ENCODE peak calls at places on chromosomes 12 and 14, in five cellular contexts. One of them, this sample, is unnamed.
A peak's percentile ranks its signal among the peaks of the same experiment; 100 is the strongest.

GRCh38 chr14:39102265-39102968 is 618 bp downstream of the SEC23A start:
- DNase-seq in GM12878: no peak
- DNase-seq in SK-N-SH: no peak
- DNase-seq in HepG2: peak; percentile 98
- DNase-seq in K562: no peak
- DNase-seq in this sample: peak; percentile 26

GRCh38 chr14:54529811-54530210 is 20.1 kb downstream of the CGRRF1 start:
- DNase-seq in GM12878: no peak
- DNase-seq in SK-N-SH: no peak
- DNase-seq in HepG2: no peak
- DNase-seq in K562: no peak
- DNase-seq in this sample: no peak

GRCh38 chr12:27332407-27333310 is at the start of gene BMAL2:
- DNase-seq in GM12878: no peak
- DNase-seq in SK-N-SH: peak; percentile 87
- DNase-seq in HepG2: peak; percentile 20
- DNase-seq in K562: peak; percentile 52
- DNase-seq in this sample: peak; percentile 84

GRCh38 chr14:28772613-28773012 is 6.0 kb downstream of the FOXG1 start:
- DNase-seq in GM12878: no peak
- DNase-seq in SK-N-SH: no peak
- DNase-seq in HepG2: no peak
- DNase-seq in K562: no peak
- DNase-seq in this sample: no peak

GRCh38 chr12:89789862-89790261 is 81.2 kb upstream of the ATP2B1 start:
- DNase-seq in GM12878: peak; percentile 43
- DNase-seq in SK-N-SH: no peak
- DNase-seq in HepG2: no peak
- DNase-seq in K562: no peak
- DNase-seq in this sample: no peak

GRCh38 chr14:56487090-56487667 is 92.4 kb upstream of the TMEM260 start:
- DNase-seq in GM12878: no peak
- DNase-seq in SK-N-SH: no peak
- DNase-seq in HepG2: no peak
- DNase-seq in K562: no peak
- DNase-seq in this sample: peak; percentile 10

GRCh38 chr14:79056879-79057278 is 886.7 kb downstream of the NRXN3 start:
- DNase-seq in GM12878: no peak
- DNase-seq in SK-N-SH: no peak
- DNase-seq in HepG2: no peak
- DNase-seq in K562: no peak
- DNase-seq in this sample: no peak

GRCh38 chr12:1374296-1374695 is 220.1 kb downstream of the FBXL14 start:
- DNase-seq in GM12878: no peak
- DNase-seq in SK-N-SH: no peak
- DNase-seq in HepG2: no peak
- DNase-seq in K562: no peak
- DNase-seq in this sample: no peak

GRCh38 chr12:2624543-2625266 is 170.1 kb upstream of the FKBP4 start:
- DNase-seq in GM12878: no peak
- DNase-seq in SK-N-SH: peak; percentile 45
- DNase-seq in HepG2: no peak
- DNase-seq in K562: peak; percentile 51
- DNase-seq in this sample: peak; percentile 60

GRCh38 chr12:34387711-34388635 is 365.7 kb downstream of the ALG10 start:
- DNase-seq in GM12878: no peak
- DNase-seq in SK-N-SH: no peak
- DNase-seq in HepG2: no peak
- DNase-seq in K562: no peak
- DNase-seq in this sample: no peak

GRCh38 chr12:34388636-34389377 is 366.5 kb downstream of the ALG10 start:
- DNase-seq in GM12878: no peak
- DNase-seq in SK-N-SH: no peak
- DNase-seq in HepG2: no peak
- DNase-seq in K562: no peak
- DNase-seq in this sample: no peak

GRCh38 chr12:34390171-34390841 is 368.0 kb downstream of the ALG10 start:
- DNase-seq in GM12878: no peak
- DNase-seq in SK-N-SH: no peak
- DNase-seq in HepG2: no peak
- DNase-seq in K562: no peak
- DNase-seq in this sample: no peak

GRCh38 chr12:34390846-34391700 is 368.8 kb downstream of the ALG10 start:
- DNase-seq in GM12878: no peak
- DNase-seq in SK-N-SH: no peak
- DNase-seq in HepG2: no peak
- DNase-seq in K562: no peak
- DNase-seq in this sample: no peak

GRCh38 chr12:34389378-34390170 is 367.3 kb downstream of the ALG10 start:
- DNase-seq in GM12878: no peak
- DNase-seq in SK-N-SH: no peak
- DNase-seq in HepG2: no peak
- DNase-seq in K562: peak; percentile 57
- DNase-seq in this sample: no peak
- TF ChIP-seq FOXM1 in GM12878: no peak
- TF ChIP-seq FOXM1 in SK-N-SH: no peak
- TF ChIP-seq FOXM1 in HepG2: no peak
- TF ChIP-seq FOXM1 in K562: no peak
- TF ChIP-seq FOXM1 in this sample: no peak

GRCh38 chr12:103331643-103332042 is 164.1 kb downstream of the C12orf42 start:
- DNase-seq in GM12878: no peak
- DNase-seq in SK-N-SH: no peak
- DNase-seq in HepG2: no peak
- DNase-seq in K562: no peak
- DNase-seq in this sample: no peak

GRCh38 chr12:103330672-103331071 is 165.1 kb downstream of the C12orf42 start:
- DNase-seq in GM12878: no peak
- DNase-seq in SK-N-SH: no peak
- DNase-seq in HepG2: no peak
- DNase-seq in K562: no peak
- DNase-seq in this sample: no peak

GRCh38 chr12:103327676-103328075 is 168.1 kb downstream of the C12orf42 start:
- DNase-seq in GM12878: no peak
- DNase-seq in SK-N-SH: no peak
- DNase-seq in HepG2: no peak
- DNase-seq in K562: no peak
- DNase-seq in this sample: no peak

DNA sequence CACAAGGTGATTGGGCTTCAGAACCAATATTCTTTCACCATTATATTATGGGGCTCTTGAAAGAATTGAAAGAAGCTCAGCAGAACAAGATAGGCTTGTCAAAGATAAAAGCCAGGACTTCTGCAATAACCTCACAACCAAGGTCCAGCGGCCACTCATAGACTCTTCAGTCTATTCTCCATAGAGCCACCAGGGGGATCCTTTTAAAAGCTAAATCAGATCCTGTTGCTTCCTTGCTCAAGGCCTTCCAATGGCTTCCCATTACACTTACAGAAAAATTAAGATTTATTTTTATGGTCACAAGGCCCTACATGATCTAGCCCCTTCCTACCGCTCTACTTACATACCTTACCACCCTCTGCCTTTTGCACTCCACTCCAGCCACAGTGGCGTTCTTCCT is 169.6 kb downstream of the C12orf42 start:
- DNase-seq in GM12878: no peak
- DNase-seq in SK-N-SH: peak; percentile 27
- DNase-seq in HepG2: peak; percentile 20
- DNase-seq in K562: no peak
- DNase-seq in this sample: peak; percentile 22
- TF ChIP-seq FOXM1 in GM12878: no peak
- TF ChIP-seq FOXM1 in SK-N-SH: no peak
- TF ChIP-seq FOXM1 in HepG2: no peak
- TF ChIP-seq FOXM1 in K562: no peak
- TF ChIP-seq FOXM1 in this sample: no peak

GRCh38 chr12:12538535-12538934 is 24.1 kb downstream of the DUSP16 start:
- DNase-seq in GM12878: no peak
- DNase-seq in SK-N-SH: no peak
- DNase-seq in HepG2: no peak
- DNase-seq in K562: no peak
- DNase-seq in this sample: no peak

GRCh38 chr12:12534134-12534866 is 28.4 kb downstream of the DUSP16 start:
- DNase-seq in GM12878: no peak
- DNase-seq in SK-N-SH: peak; percentile 59
- DNase-seq in HepG2: peak; percentile 19
- DNase-seq in K562: no peak
- DNase-seq in this sample: peak; percentile 11

GRCh38 chr12:12533238-12533829 is 29.3 kb downstream of the DUSP16 start:
- DNase-seq in GM12878: no peak
- DNase-seq in SK-N-SH: peak; percentile 36
- DNase-seq in HepG2: peak; percentile 32
- DNase-seq in K562: peak; percentile 14
- DNase-seq in this sample: no peak

GRCh38 chr12:12537421-12537820 is 25.2 kb downstream of the DUSP16 start:
- DNase-seq in GM12878: no peak
- DNase-seq in SK-N-SH: no peak
- DNase-seq in HepG2: no peak
- DNase-seq in K562: no peak
- DNase-seq in this sample: no peak

DNA sequence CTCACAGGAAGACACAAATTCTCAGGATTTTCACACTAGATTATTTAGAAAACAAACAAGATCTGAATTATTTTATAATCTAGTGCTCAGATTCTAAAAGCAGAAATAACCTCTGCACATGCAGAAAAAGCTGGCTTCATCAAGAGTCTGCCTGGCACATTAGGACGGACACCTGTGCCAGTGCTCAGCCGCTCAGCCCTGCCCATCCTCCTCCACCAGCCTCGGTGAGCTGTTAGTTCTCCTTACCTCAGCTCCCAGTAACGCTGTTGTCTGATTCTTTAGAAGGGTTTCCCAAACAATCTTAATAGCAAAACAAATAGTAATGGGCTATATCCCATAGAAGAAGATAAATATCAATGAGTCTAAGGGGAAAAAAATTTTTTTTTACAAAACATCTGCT is 27.7 kb downstream of the DUSP16 start:
- DNase-seq in GM12878: no peak
- DNase-seq in SK-N-SH: no peak
- DNase-seq in HepG2: no peak
- DNase-seq in K562: no peak
- DNase-seq in this sample: no peak
- TF ChIP-seq FOXM1 in GM12878: no peak
- TF ChIP-seq FOXM1 in SK-N-SH: no peak
- TF ChIP-seq FOXM1 in HepG2: no peak
- TF ChIP-seq FOXM1 in K562: no peak
- TF ChIP-seq FOXM1 in this sample: no peak

GRCh38 chr12:109783965-109784244 is 49.3 kb downstream of the TRPV4 start:
- DNase-seq in GM12878: no peak
- DNase-seq in SK-N-SH: no peak
- DNase-seq in HepG2: no peak
- DNase-seq in K562: no peak
- DNase-seq in this sample: no peak
- TF ChIP-seq FOXM1 in GM12878: no peak
- TF ChIP-seq FOXM1 in SK-N-SH: no peak
- TF ChIP-seq FOXM1 in HepG2: no peak
- TF ChIP-seq FOXM1 in K562: no peak
- TF ChIP-seq FOXM1 in this sample: no peak